ENCODE peak calls at places on chromosomes 12 and 14, in nine cellular contexts. W, P, S, I, Q, V, B, U and K are unnamed samples.

GRCh38 chr12:88720785-88721650 is 140.7 kb upstream of the KITLG start:
- DNase-seq in W (no peak), P (no peak), S (no peak), I (no peak), Q (no peak), V (no peak), B (no peak), U (no peak), K (no peak)

GRCh38 chr12:132908145-132909029 is 21.0 kb upstream of the CHFR start:
- DNase-seq in W (peak), P (peak), S (peak), I (peak), Q (no peak), V (peak), B (peak), U (peak), K (no peak)

GRCh38 chr14:96926006-96926405 is 128.8 kb downstream of the VRK1 start:
- DNase-seq in W (no peak), P (no peak), S (no peak), I (no peak), Q (no peak), V (no peak), B (no peak), U (no peak), K (no peak)

GRCh38 chr14:65211341-65211987 is 109.1 kb upstream of the MAX start:
- DNase-seq in W (peak), P (no peak), S (no peak), I (no peak), Q (no peak), V (no peak), B (no peak), U (no peak), K (no peak)

GRCh38 chr12:113075137-113075683 is 18.7 kb downstream of the DTX1 start:
- DNase-seq in W (no peak), P (no peak), S (no peak), I (no peak), Q (peak), V (no peak), B (no peak), U (no peak), K (peak)

GRCh38 chr12:132517740-132518100 is 27.8 kb downstream of the FBRSL1 start:
- DNase-seq in W (no peak), P (no peak), S (no peak), I (no peak), Q (no peak), V (no peak), B (no peak), U (peak), K (no peak)

GRCh38 chr14:89620436-89620835 is 203.4 kb upstream of the FOXN3 start:
- DNase-seq in W (no peak), P (no peak), S (no peak), I (no peak), Q (no peak), V (no peak), B (no peak), U (no peak), K (no peak)

GRCh38 chr14:96653597-96653996 is 143.6 kb upstream of the VRK1 start:
- DNase-seq in W (no peak), P (no peak), S (no peak), I (no peak), Q (no peak), V (no peak), B (no peak), U (no peak), K (no peak)

GRCh38 chr12:24600559-24600958 is 348.3 kb downstream of the BCAT1 start:
- DNase-seq in W (peak), P (no peak), S (no peak), I (no peak), Q (no peak), V (no peak), B (no peak), U (no peak), K (no peak)

GRCh38 chr14:99755629-99756603 is 37.3 kb upstream of the EML1 start:
- DNase-seq in W (peak), P (peak), S (no peak), I (peak), Q (no peak), V (peak), B (no peak), U (peak), K (no peak)

GRCh38 chr14:91946313-91947195 is 940 bp downstream of the FBLN5 start:
- DNase-seq in W (no peak), P (no peak), S (no peak), I (no peak), Q (no peak), V (no peak), B (no peak), U (no peak), K (no peak)

GRCh38 chr14:49621114-49621881 is 699 bp downstream of the MGAT2 start:
- DNase-seq in W (no peak), P (peak), S (no peak), I (peak), Q (no peak), V (peak), B (peak), U (peak), K (peak)

GRCh38 chr14:76810525-76810924 is 2.2 kb downstream of the ANGEL1 start:
- DNase-seq in W (no peak), P (no peak), S (no peak), I (no peak), Q (no peak), V (no peak), B (no peak), U (no peak), K (no peak)

GRCh38 chr14:75566321-75566720 is 12.1 kb upstream of the FLVCR2 start:
- DNase-seq in W (peak), P (no peak), S (no peak), I (peak), Q (peak), V (no peak), B (peak), U (no peak), K (no peak)

GRCh38 chr14:70873627-70874026 is 33.6 kb upstream of the PCNX1 start:
- DNase-seq in W (no peak), P (no peak), S (no peak), I (no peak), Q (no peak), V (no peak), B (no peak), U (no peak), K (peak)

GRCh38 chr14:59768855-59769254 is 101.7 kb downstream of the RTN1 start:
- DNase-seq in W (peak), P (no peak), S (no peak), I (no peak), Q (no peak), V (no peak), B (no peak), U (no peak), K (no peak)

GRCh38 chr12:31644536-31644935 is 15.0 kb upstream of the ETFBKMT start:
- DNase-seq in W (no peak), P (no peak), S (no peak), I (no peak), Q (no peak), V (no peak), B (no peak), U (no peak), K (no peak)

GRCh38 chr14:73784065-73784987 is 67.3 kb upstream of the PTGR2 start:
- DNase-seq in W (peak), P (peak), S (no peak), I (no peak), Q (no peak), V (peak), B (no peak), U (peak), K (no peak)

GRCh38 chr12:2019126-2019525 is 14.9 kb upstream of the DCP1B start:
- DNase-seq in W (no peak), P (no peak), S (no peak), I (no peak), Q (no peak), V (no peak), B (no peak), U (no peak), K (no peak)

GRCh38 chr12:26153421-26154154 is 28.8 kb upstream of the BHLHE41 start:
- DNase-seq in W (peak), P (peak), S (no peak), I (peak), Q (no peak), V (no peak), B (no peak), U (peak), K (peak)

GRCh38 chr12:64273527-64274403 is 51.7 kb upstream of the KICS2 start:
- DNase-seq in W (peak), P (no peak), S (peak), I (no peak), Q (peak), V (no peak), B (no peak), U (no peak), K (peak)

GRCh38 chr12:93109794-93110203 is 180.7 kb upstream of the EEA1 start:
- DNase-seq in W (no peak), P (no peak), S (no peak), I (no peak), Q (no peak), V (no peak), B (no peak), U (no peak), K (no peak)

GRCh38 chr14:41875113-41875512 is 268.4 kb downstream of the LRFN5 start:
- DNase-seq in W (no peak), P (no peak), S (no peak), I (no peak), Q (no peak), V (no peak), B (no peak), U (no peak), K (no peak)

GRCh38 chr12:131603106-131604033 is 107.5 kb upstream of the SFSWAP start:
- DNase-seq in W (no peak), P (no peak), S (no peak), I (no peak), Q (peak), V (no peak), B (no peak), U (no peak), K (no peak)

GRCh38 chr12:991350-992278 is 591 bp downstream of the ERC1 start:
- DNase-seq in W (no peak), P (peak), S (peak), I (no peak), Q (no peak), V (no peak), B (peak), U (no peak), K (no peak)

GRCh38 chr12:113051759-113052158 is 4.8 kb upstream of the DTX1 start:
- DNase-seq in W (no peak), P (no peak), S (no peak), I (no peak), Q (no peak), V (no peak), B (no peak), U (no peak), K (no peak)

GRCh38 chr12:24719293-24719721 is 229.6 kb downstream of the BCAT1 start:
- DNase-seq in W (peak), P (no peak), S (no peak), I (no peak), Q (no peak), V (no peak), B (no peak), U (no peak), K (no peak)

GRCh38 chr12:43758247-43758727 is 303 bp downstream of the PUS7L start:
- DNase-seq in W (peak), P (peak), S (peak), I (no peak), Q (peak), V (peak), B (peak), U (peak), K (peak)

GRCh38 chr12:8948711-8949524 is 527 bp downstream of the M6PR start:
- DNase-seq in W (peak), P (no peak), S (peak), I (no peak), Q (no peak), V (no peak), B (no peak), U (no peak), K (peak)

GRCh38 chr12:132886529-132887477 is 602 bp downstream of the CHFR start:
- DNase-seq in W (no peak), P (no peak), S (no peak), I (no peak), Q (no peak), V (peak), B (no peak), U (peak), K (no peak)

GRCh38 chr14:40987481-40987880 is 619.2 kb upstream of the LRFN5 start:
- DNase-seq in W (peak), P (no peak), S (no peak), I (no peak), Q (no peak), V (no peak), B (no peak), U (no peak), K (no peak)

GRCh38 chr12:132360906-132361777 is 31.8 kb upstream of the GALNT9 start:
- DNase-seq in W (no peak), P (no peak), S (no peak), I (no peak), Q (no peak), V (peak), B (peak), U (no peak), K (no peak)

GRCh38 chr12:5433081-5433839 is 1.4 kb downstream of the NTF3 start:
- DNase-seq in W (no peak), P (no peak), S (no peak), I (no peak), Q (no peak), V (no peak), B (no peak), U (no peak), K (no peak)

GRCh38 chr12:5430639-5431603 is 987 bp upstream of the NTF3 start:
- DNase-seq in W (no peak), P (no peak), S (no peak), I (peak), Q (no peak), V (no peak), B (no peak), U (no peak), K (no peak)

GRCh38 chr12:5432011-5432400 is at the start of gene NTF3:
- DNase-seq in W (peak), P (no peak), S (no peak), I (peak), Q (peak), V (no peak), B (no peak), U (peak), K (no peak)

GRCh38 chr12:5428332-5429221 is 3.3 kb upstream of the NTF3 start:
- DNase-seq in W (peak), P (no peak), S (no peak), I (no peak), Q (peak), V (no peak), B (no peak), U (no peak), K (no peak)

DNA sequence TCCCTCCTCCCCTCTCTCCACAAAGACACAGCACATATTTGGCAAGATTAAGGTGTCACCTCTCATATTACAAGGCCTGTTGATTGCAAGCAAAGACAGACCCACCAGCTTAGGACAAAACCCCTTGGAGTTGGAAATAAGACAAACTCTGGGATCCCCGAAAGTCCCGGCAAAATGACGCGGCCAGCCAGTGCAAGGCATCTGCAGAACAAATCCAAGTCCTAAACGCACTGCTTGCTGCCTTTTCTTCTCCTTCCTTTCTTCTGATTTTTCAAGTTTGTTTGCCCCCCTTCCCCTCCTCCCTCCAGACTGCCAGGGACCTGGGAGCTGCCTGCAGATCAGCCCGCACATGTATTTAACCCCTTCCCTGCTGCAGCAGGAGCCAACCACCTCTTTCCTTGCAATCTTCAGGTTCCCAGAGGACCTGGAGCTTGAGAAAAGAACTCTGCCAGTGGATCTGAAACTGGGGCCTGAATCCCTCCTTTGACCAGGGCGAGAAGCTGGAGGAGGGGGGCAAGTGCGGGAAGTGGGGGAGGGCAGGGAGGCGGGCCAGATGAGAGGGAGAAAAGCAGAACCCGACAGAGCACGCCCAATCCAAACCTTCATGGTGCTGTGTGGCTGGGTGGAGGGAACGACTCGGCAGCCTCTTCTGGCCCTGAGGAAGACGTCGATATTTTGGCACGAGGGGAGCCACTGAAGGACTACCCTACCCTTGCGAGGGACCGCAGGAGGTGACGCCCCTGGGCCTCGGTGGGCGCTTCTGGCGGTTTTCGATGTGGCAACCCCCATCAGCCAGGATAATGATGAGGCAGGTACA is 2.0 kb upstream of the NTF3 start:
- DNase-seq in W (no peak), P (no peak), S (no peak), I (no peak), Q (no peak), V (no peak), B (no peak), U (no peak), K (no peak)
- H3K4me3 ChIP-seq in W (no peak), P (no peak), S (peak), I (peak), Q (no peak), V (peak), B (peak), U (no peak), K (no peak)

GRCh38 chr14:90674716-90675115 is 141.5 kb downstream of the TTC7B start:
- DNase-seq in W (no peak), P (no peak), S (no peak), I (peak), Q (no peak), V (no peak), B (no peak), U (no peak), K (no peak)

GRCh38 chr14:90676859-90677258 is 139.4 kb downstream of the TTC7B start:
- DNase-seq in W (peak), P (peak), S (no peak), I (no peak), Q (no peak), V (peak), B (no peak), U (no peak), K (no peak)

GRCh38 chr14:90674043-90674670 is 142.1 kb downstream of the TTC7B start:
- DNase-seq in W (no peak), P (no peak), S (no peak), I (peak), Q (no peak), V (no peak), B (no peak), U (no peak), K (no peak)

GRCh38 chr14:90676356-90676755 is 139.9 kb downstream of the TTC7B start:
- DNase-seq in W (no peak), P (no peak), S (no peak), I (no peak), Q (no peak), V (no peak), B (no peak), U (no peak), K (no peak)

GRCh38 chr14:90675399-90675798 is 140.8 kb downstream of the TTC7B start:
- DNase-seq in W (peak), P (no peak), S (no peak), I (peak), Q (no peak), V (no peak), B (no peak), U (no peak), K (no peak)
- H3K4me3 ChIP-seq in W (no peak), P (no peak), S (no peak), I (no peak), Q (no peak), V (no peak), B (no peak), U (no peak), K (no peak)

GRCh38 chr14:23093104-23093503 is 1.8 kb downstream of the ACIN1 start:
- DNase-seq in W (no peak), P (no peak), S (no peak), I (no peak), Q (no peak), V (no peak), B (no peak), U (no peak), K (no peak)
- H3K4me3 ChIP-seq in W (peak), P (no peak), S (no peak), I (no peak), Q (no peak), V (no peak), B (peak), U (no peak), K (no peak)

GRCh38 chr12:27709212-27709931 is 1.3 kb upstream of the MRPS35 start:
- DNase-seq in W (no peak), P (no peak), S (no peak), I (no peak), Q (no peak), V (no peak), B (no peak), U (no peak), K (no peak)
- H3K4me3 ChIP-seq in W (no peak), P (peak), S (no peak), I (peak), Q (no peak), V (peak), B (peak), U (no peak), K (no peak)

DNA sequence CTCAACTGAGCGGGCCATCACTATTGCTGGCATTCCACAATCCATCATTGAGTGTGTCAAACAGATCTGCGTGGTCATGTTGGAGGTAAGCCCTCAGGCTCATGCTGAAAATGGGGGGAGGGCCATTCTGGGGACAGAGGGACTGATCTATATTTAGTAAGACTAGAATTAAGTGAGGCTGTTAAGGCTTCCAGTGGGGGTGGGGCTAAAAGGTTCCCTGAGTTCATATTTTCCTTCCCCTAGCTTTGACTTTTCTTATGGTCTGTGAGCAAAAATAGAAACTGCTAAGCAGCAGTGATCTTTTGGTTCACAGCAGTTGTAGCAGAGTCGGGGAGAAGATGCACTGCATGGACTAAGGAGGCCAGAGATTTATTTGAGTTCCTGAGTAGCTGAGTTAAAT is 9.2 kb downstream of the PCBP2 start:
- DNase-seq in W (no peak), P (no peak), S (no peak), I (peak), Q (no peak), V (no peak), B (no peak), U (no peak), K (peak)
- H3K4me3 ChIP-seq in W (no peak), P (no peak), S (no peak), I (no peak), Q (no peak), V (no peak), B (no peak), U (no peak), K (peak)